ENCODE peak calls at places on chromosomes 16 and 17, in nine cellular contexts. G, S, J, A, L, T, E, B and U are unnamed samples.

GRCh38 chr16:85665929-85666328 is 22.8 kb downstream of the GINS2 start:
- DNase-seq in G (no peak), S (no peak), J (no peak), A (no peak), L (no peak), T (no peak), E (no peak), B (no peak), U (no peak)

GRCh38 chr16:66927918-66928649 is 2.7 kb upstream of the RRAD start:
- DNase-seq in G (no peak), S (no peak), J (no peak), A (no peak), L (no peak), T (no peak), E (no peak), B (peak), U (no peak)

GRCh38 chr17:80980397-80981061 is 11.1 kb upstream of the CHMP6 start:
- DNase-seq in G (no peak), S (no peak), J (no peak), A (no peak), L (no peak), T (no peak), E (no peak), B (peak), U (no peak)

GRCh38 chr16:3964686-3965290 is 84.3 kb upstream of the CREBBP start:
- DNase-seq in G (no peak), S (no peak), J (no peak), A (no peak), L (no peak), T (no peak), E (no peak), B (no peak), U (no peak)

GRCh38 chr17:74454197-74455024 is 12.0 kb upstream of the CD300A start:
- DNase-seq in G (no peak), S (no peak), J (peak), A (no peak), L (no peak), T (peak), E (peak), B (peak), U (peak)

GRCh38 chr17:8741366-8741765 is 3.3 kb downstream of the CCDC42 start:
- DNase-seq in G (no peak), S (no peak), J (no peak), A (no peak), L (no peak), T (no peak), E (no peak), B (no peak), U (no peak)

GRCh38 chr16:79430129-79430789 is 170.3 kb downstream of the MAF start:
- DNase-seq in G (no peak), S (no peak), J (no peak), A (no peak), L (no peak), T (no peak), E (no peak), B (no peak), U (no peak)

GRCh38 chr17:75749545-75750389 is 15.2 kb downstream of the GALK1 start:
- DNase-seq in G (peak), S (peak), J (peak), A (peak), L (peak), T (no peak), E (peak), B (peak), U (peak)

GRCh38 chr16:83953796-83954576 is 946 bp downstream of the OSGIN1 start:
- DNase-seq in G (peak), S (no peak), J (no peak), A (peak), L (no peak), T (peak), E (no peak), B (no peak), U (peak)

GRCh38 chr17:16443390-16444257 is 28.3 kb downstream of the TRPV2 start:
- DNase-seq in G (no peak), S (no peak), J (no peak), A (peak), L (peak), T (no peak), E (no peak), B (no peak), U (peak)

GRCh38 chr16:80719573-80719972 is 84.8 kb downstream of the CDYL2 start:
- DNase-seq in G (no peak), S (no peak), J (no peak), A (no peak), L (no peak), T (no peak), E (no peak), B (no peak), U (no peak)

GRCh38 chr16:70568601-70569217 is 45.1 kb downstream of the SF3B3 start:
- DNase-seq in G (no peak), S (no peak), J (no peak), A (peak), L (no peak), T (no peak), E (no peak), B (no peak), U (no peak)

GRCh38 chr17:28008526-28008925 is 34.0 kb upstream of the NLK start:
- DNase-seq in G (no peak), S (no peak), J (no peak), A (peak), L (peak), T (peak), E (no peak), B (peak), U (no peak)

GRCh38 chr17:63446218-63446980 is at the start of gene CYB561:
- DNase-seq in G (peak), S (peak), J (peak), A (peak), L (peak), T (no peak), E (peak), B (peak), U (peak)

GRCh38 chr17:75587718-75588545 is at the start of gene MYO15B:
- DNase-seq in G (no peak), S (no peak), J (no peak), A (no peak), L (peak), T (no peak), E (peak), B (no peak), U (peak)

GRCh38 chr17:81573794-81574642 is 21.9 kb upstream of the FAAP100 start:
- DNase-seq in G (no peak), S (no peak), J (no peak), A (no peak), L (no peak), T (no peak), E (no peak), B (no peak), U (no peak)

GRCh38 chr16:15973460-15973859 is 24.0 kb downstream of the ABCC1 start:
- DNase-seq in G (no peak), S (no peak), J (no peak), A (no peak), L (no peak), T (no peak), E (no peak), B (no peak), U (no peak)

GRCh38 chr17:29590261-29590978 is 972 bp upstream of the GIT1 start:
- DNase-seq in G (no peak), S (no peak), J (no peak), A (no peak), L (no peak), T (no peak), E (peak), B (no peak), U (no peak)

GRCh38 chr17:9986754-9987382 is 81.8 kb upstream of the RCVRN start:
- DNase-seq in G (no peak), S (no peak), J (no peak), A (no peak), L (no peak), T (no peak), E (no peak), B (no peak), U (no peak)

GRCh38 chr17:72388765-72389473 is 268.1 kb downstream of the SOX9 start:
- DNase-seq in G (no peak), S (no peak), J (no peak), A (no peak), L (no peak), T (no peak), E (no peak), B (peak), U (no peak)

GRCh38 chr17:44916059-44916780 is 920 bp upstream of the GFAP start:
- DNase-seq in G (no peak), S (no peak), J (no peak), A (peak), L (no peak), T (no peak), E (peak), B (no peak), U (no peak)

GRCh38 chr16:86978445-86979030 is 338.7 kb downstream of the C16orf95 start:
- DNase-seq in G (no peak), S (no peak), J (no peak), A (no peak), L (no peak), T (no peak), E (peak), B (no peak), U (no peak)